ENCODE peak calls at places on chromosomes 5 and 9, in ten cellular contexts. F, J, S, B, I, Q, Y, O, M and G are unnamed samples.
A peak's percentile ranks its signal among the peaks of the same experiment; 100 is the strongest.

GRCh38 chr5:111077678-111078077 is 6.2 kb downstream of the TSLP start:
- DNase-seq in F (no peak), J (no peak), S (no peak), B (no peak), I (no peak), Q (no peak), Y (no peak), O (no peak), M (no peak), G (no peak)

GRCh38 chr5:175022286-175022685 is 297.9 kb downstream of the MSX2 start:
- DNase-seq in F (no peak), J (no peak), S (no peak), B (no peak), I (no peak), Q (no peak), Y (no peak), O (no peak), M (no peak), G (no peak)

GRCh38 chr5:147427784-147428401 is 82.0 kb downstream of the DPYSL3 start:
- DNase-seq in F (no peak), J (no peak), S (peak; percentile 54), B (no peak), I (no peak), Q (no peak), Y (peak; percentile 55), O (no peak), M (peak; percentile 60), G (no peak)

GRCh38 chr9:129938291-129938979 is 103.2 kb downstream of the USP20 start:
- DNase-seq in F (no peak), J (no peak), S (no peak), B (no peak), I (no peak), Q (no peak), Y (peak; percentile 91), O (no peak), M (peak; percentile 84), G (peak; percentile 50)

GRCh38 chr9:35258665-35259474 is 97.1 kb downstream of the UNC13B start:
- DNase-seq in F (peak; percentile 77), J (peak; percentile 68), S (peak; percentile 79), B (peak; percentile 74), I (peak; percentile 77), Q (peak; percentile 60), Y (peak; percentile 60), O (peak; percentile 7), M (peak; percentile 66), G (peak; percentile 12)

GRCh38 chr5:96997265-96997859 is 61.5 kb downstream of the LNPEP start:
- DNase-seq in F (no peak), J (peak; percentile 63), S (no peak), B (peak; percentile 16), I (no peak), Q (no peak), Y (peak; percentile 58), O (no peak), M (peak; percentile 63), G (no peak)

GRCh38 chr9:110995511-110996340 is 42.5 kb downstream of the LPAR1 start:
- DNase-seq in F (no peak), J (peak; percentile 48), S (no peak), B (no peak), I (no peak), Q (no peak), Y (peak; percentile 66), O (no peak), M (peak; percentile 54), G (no peak)

GRCh38 chr9:95316794-95317118 is 753 bp downstream of the FANCC start:
- DNase-seq in F (peak; percentile 63), J (peak; percentile 69), S (peak; percentile 75), B (peak; percentile 37), I (peak; percentile 87), Q (peak; percentile 68), Y (peak; percentile 72), O (no peak), M (peak; percentile 50), G (no peak)

GRCh38 chr9:4048441-4048840 is 251.4 kb downstream of the GLIS3 start:
- DNase-seq in F (no peak), J (peak; percentile 12), S (no peak), B (no peak), I (no peak), Q (no peak), Y (peak; percentile 47), O (no peak), M (peak; percentile 64), G (no peak)

GRCh38 chr9:105053209-105053652 is 125.3 kb upstream of the ABCA1 start:
- DNase-seq in F (peak; percentile 62), J (peak; percentile 66), S (peak; percentile 49), B (peak; percentile 24), I (no peak), Q (no peak), Y (peak; percentile 93), O (no peak), M (peak; percentile 94), G (no peak)

GRCh38 chr5:74017786-74018211 is 391.8 kb downstream of the ARHGEF28 start:
- DNase-seq in F (peak; percentile 22), J (no peak), S (no peak), B (no peak), I (no peak), Q (no peak), Y (peak; percentile 66), O (no peak), M (peak; percentile 47), G (no peak)

GRCh38 chr9:127754761-127755557 is 19.9 kb upstream of the TOR2A start:
- DNase-seq in F (no peak), J (no peak), S (no peak), B (no peak), I (no peak), Q (no peak), Y (no peak), O (no peak), M (no peak), G (no peak)

GRCh38 chr9:134355158-134355557 is 28.9 kb downstream of the RXRA start:
- DNase-seq in F (no peak), J (no peak), S (no peak), B (no peak), I (no peak), Q (no peak), Y (no peak), O (no peak), M (no peak), G (no peak)

GRCh38 chr9:134356496-134357470 is 30.5 kb downstream of the RXRA start:
- DNase-seq in F (peak; percentile 69), J (no peak), S (no peak), B (no peak), I (peak; percentile 89), Q (no peak), Y (peak; percentile 53), O (no peak), M (no peak), G (no peak)

GRCh38 chr9:134353539-134353938 is 27.3 kb downstream of the RXRA start:
- DNase-seq in F (no peak), J (no peak), S (peak; percentile 88), B (no peak), I (no peak), Q (peak; percentile 67), Y (no peak), O (no peak), M (no peak), G (no peak)

GRCh38 chr9:134357631-134358025 is 31.4 kb downstream of the RXRA start:
- DNase-seq in F (no peak), J (no peak), S (no peak), B (no peak), I (no peak), Q (no peak), Y (no peak), O (no peak), M (no peak), G (no peak)

GRCh38 chr9:134355561-134356278 is 29.5 kb downstream of the RXRA start:
- DNase-seq in F (peak; percentile 79), J (no peak), S (no peak), B (no peak), I (peak; percentile 90), Q (no peak), Y (no peak), O (no peak), M (no peak), G (no peak)
- TF ChIP-seq CTCF in F (no peak), J (no peak), S (no peak), B (no peak), I (no peak), Q (no peak), Y (no peak), O (no peak), M (no peak), G (no peak)

GRCh38 chr9:79580065-79580464 is 8.3 kb downstream of the TLE4 start:
- DNase-seq in F (no peak), J (no peak), S (no peak), B (no peak), I (no peak), Q (no peak), Y (no peak), O (no peak), M (no peak), G (no peak)
- H3K4me3 ChIP-seq in F (no peak overlapping the region), J (no peak overlapping the region), S (no peak overlapping the region), B (no peak overlapping the region), I (no peak overlapping the region), Q (no peak overlapping the region), Y (no peak overlapping the region), O (no peak overlapping the region), M (no peak overlapping the region), G (no peak overlapping the region)

GRCh38 chr5:132136906-132137305 is 63.3 kb downstream of the CSF2 start:
- DNase-seq in F (no peak), J (no peak), S (no peak), B (no peak), I (no peak), Q (no peak), Y (peak; percentile 93), O (no peak), M (peak; percentile 88), G (no peak)
- TF ChIP-seq CTCF in F (no peak), J (no peak), S (no peak), B (no peak), I (no peak), Q (no peak), Y (no peak), O (no peak), M (no peak), G (no peak)

GRCh38 chr9:77647267-77647658 is 859 bp downstream of the GNA14 start:
- DNase-seq in F (no peak), J (no peak), S (no peak), B (peak; percentile 21), I (no peak), Q (no peak), Y (no peak), O (no peak), M (no peak), G (no peak)
- H3K4me3 ChIP-seq in F (no peak overlapping the region), J (no peak overlapping the region), S (peak overlapping the region; percentile 67), B (peak overlapping the region; percentile 70), I (peak overlapping the region; percentile 69), Q (no peak overlapping the region), Y (no peak overlapping the region), O (no peak overlapping the region), M (no peak overlapping the region), G (peak overlapping the region; percentile 40)

GRCh38 chr5:78133423-78133822 is 161.1 kb downstream of the AP3B1 start:
- DNase-seq in F (no peak), J (no peak), S (no peak), B (no peak), I (no peak), Q (no peak), Y (no peak), O (no peak), M (no peak), G (no peak)

GRCh38 chr5:78132507-78132906 is 162.0 kb downstream of the AP3B1 start:
- DNase-seq in F (no peak), J (no peak), S (no peak), B (no peak), I (no peak), Q (no peak), Y (no peak), O (no peak), M (no peak), G (no peak)

GRCh38 chr5:78129632-78130031 is 164.9 kb downstream of the AP3B1 start:
- DNase-seq in F (no peak), J (no peak), S (no peak), B (no peak), I (no peak), Q (no peak), Y (no peak), O (no peak), M (no peak), G (no peak)

GRCh38 chr5:78127875-78128274 is 166.6 kb downstream of the AP3B1 start:
- DNase-seq in F (no peak), J (no peak), S (no peak), B (no peak), I (no peak), Q (no peak), Y (no peak), O (no peak), M (no peak), G (no peak)
- TF ChIP-seq CTCF in F (no peak), J (peak; percentile 14), S (no peak), B (no peak), I (peak; percentile 13), Q (no peak), Y (no peak), O (no peak), M (no peak), G (no peak)